ENCODE peak calls at places on chromosomes 11 and 22, in nine cellular contexts. M, C, G, Y, E, B, X, L and A are unnamed samples.

GRCh38 chr22:30600925-30601324 is 6.0 kb upstream of the TCN2 start:
- DNase-seq in M (no peak), B (no peak), G (no peak), C (no peak), E (no peak), L (no peak), X (no peak), Y (no peak), A (no peak)

GRCh38 chr22:48950151-48950915 is 877.3 kb downstream of the BRD1 start:
- DNase-seq in C (no peak), B (no peak), Y (peak), X (no peak), G (no peak), E (no peak), M (no peak), L (no peak), A (peak)

GRCh38 chr22:19001204-19001603 is 65.1 kb upstream of the PRODH start:
- DNase-seq in C (no peak), M (no peak), B (no peak), Y (no peak), L (no peak), E (no peak), X (no peak), G (no peak), A (no peak)

GRCh38 chr11:115736146-115736545 is 231.9 kb upstream of the CADM1 start:
- DNase-seq in E (no peak), B (no peak), M (no peak), C (no peak), Y (no peak), L (no peak), X (no peak), G (no peak), A (no peak)

GRCh38 chr11:69501891-69502860 is 20.7 kb downstream of the LINC01488 start:
- DNase-seq in L (no peak), M (peak), G (no peak), B (no peak), E (no peak), C (no peak), Y (peak), X (no peak), A (no peak)

GRCh38 chr11:112871909-112872511 is 89.2 kb upstream of the NCAM1 start:
- DNase-seq in G (no peak), M (no peak), Y (no peak), C (no peak), L (no peak), B (no peak), X (no peak), E (no peak), A (no peak)

GRCh38 chr11:19895776-19896175 is 183.1 kb downstream of the NAV2 start:
- DNase-seq in E (no peak), Y (no peak), L (no peak), B (no peak), M (no peak), G (no peak), X (no peak), C (no peak), A (no peak)

GRCh38 chr11:35593143-35593542 is 25.1 kb upstream of the FJX1 start:
- DNase-seq in G (no peak), B (peak), X (peak), L (no peak), Y (no peak), C (no peak), M (no peak), E (no peak), A (no peak)

GRCh38 chr11:120334894-120335462 is 1.2 kb upstream of the ARHGEF12 start:
- DNase-seq in L (peak), E (no peak), B (peak), M (no peak), C (no peak), X (no peak), Y (no peak), G (no peak), A (peak)

GRCh38 chr22:29053048-29053702 is 8.5 kb downstream of the C22orf31 start:
- DNase-seq in X (no peak), L (no peak), B (no peak), E (no peak), G (no peak), C (no peak), M (no peak), Y (no peak), A (no peak)

GRCh38 chr11:115521874-115522273 is 17.7 kb upstream of the CADM1 start:
- DNase-seq in B (no peak), X (no peak), E (no peak), M (no peak), L (no peak), Y (no peak), C (no peak), G (no peak), A (no peak)

GRCh38 chr11:45041556-45041955 is 90.9 kb upstream of the TP53I11 start:
- DNase-seq in B (no peak), L (no peak), X (no peak), Y (no peak), M (no peak), G (no peak), E (no peak), C (no peak), A (no peak)